ENCODE peak calls at places on chromosomes 1 and 21, in nine cellular contexts. N is mucosa of descending colon, P is tibial nerve, M is neural progenitor cell, D is GM12864, K is left ventricle myocardium inferior, F is ovary, B is HFF-Myc, C is GM23338. V is an unnamed sample.

GRCh38 chr1:230425252-230426061 is 675 bp downstream of the PGBD5 start:
- DNase-seq in B (no peak), D (no peak), C (peak), F (no peak), N (peak), M (peak), K (no peak), P (no peak), V (no peak)

GRCh38 chr1:38243106-38243505 is 196.5 kb upstream of the POU3F1 start:
- DNase-seq in B (no peak), C (peak), P (no peak), K (no peak), D (no peak), N (peak), M (peak), F (no peak), V (no peak)

GRCh38 chr1:72623299-72623708 is 341.0 kb upstream of the NEGR1 start:
- DNase-seq in B (peak), P (no peak), K (no peak), F (no peak), N (no peak), D (peak), C (peak), M (peak), V (peak)

GRCh38 chr1:34529935-34530859 is 224.7 kb upstream of the GJB5 start:
- DNase-seq in D (peak), N (no peak), B (no peak), F (no peak), P (no peak), K (no peak), M (peak), C (peak), V (no peak)

GRCh38 chr1:59139396-59139795 is 157.5 kb upstream of the FGGY start:
- DNase-seq in K (peak), M (no peak), F (no peak), C (no peak), P (no peak), D (no peak), B (no peak), N (no peak), V (no peak)

GRCh38 chr21:45433301-45433700 is 28.3 kb downstream of the COL18A1 start:
- DNase-seq in C (no peak), K (no peak), B (no peak), D (no peak), N (no peak), M (no peak), F (no peak), P (no peak), V (no peak)

GRCh38 chr1:203528098-203528497 is 34.1 kb downstream of the OPTC start:
- DNase-seq in B (no peak), D (no peak), P (no peak), N (no peak), K (no peak), C (no peak), F (no peak), M (peak), V (no peak)

GRCh38 chr1:26177182-26177684 is at the start of gene CNKSR1:
- DNase-seq in N (peak), B (no peak), D (no peak), K (no peak), M (peak), P (no peak), F (no peak), C (peak), V (no peak)

GRCh38 chr1:8127201-8127641 is 101.1 kb upstream of the ERRFI1 start:
- DNase-seq in B (no peak), P (no peak), N (no peak), K (no peak), C (no peak), F (no peak), M (no peak), D (no peak), V (no peak)

GRCh38 chr21:25639167-25639921 is at the start of gene JAM2:
- DNase-seq in D (no peak), F (peak), C (peak), K (peak), P (peak), B (no peak), N (peak), M (peak), V (no peak)

GRCh38 chr1:84700065-84700464 is 9.8 kb upstream of the SSX2IP start:
- DNase-seq in P (no peak), M (no peak), B (no peak), C (no peak), K (no peak), N (no peak), F (no peak), D (no peak), V (no peak)

GRCh38 chr1:234737915-234738314 is 127.9 kb upstream of the IRF2BP2 start:
- DNase-seq in B (no peak), M (peak), C (peak), D (no peak), K (no peak), N (no peak), F (no peak), P (no peak), V (no peak)

GRCh38 chr1:177958092-177958491 is 11.8 kb downstream of the SEC16B start:
- DNase-seq in K (no peak), N (no peak), D (no peak), B (no peak), M (no peak), F (no peak), C (no peak), P (no peak), V (no peak)

GRCh38 chr1:146036990-146037646 is 15.6 kb upstream of the HJV start:
- DNase-seq in B (peak), P (peak), F (peak), C (peak), D (peak), K (peak), N (peak), M (peak), V (peak)

GRCh38 chr1:146034976-146035469 is 13.5 kb upstream of the HJV start:
- DNase-seq in B (no peak), N (no peak), M (peak), D (no peak), P (no peak), C (peak), K (no peak), F (no peak), V (no peak)

GRCh38 chr1:146039844-146040194 is 18.3 kb upstream of the HJV start:
- DNase-seq in K (no peak), B (no peak), D (no peak), P (no peak), M (no peak), C (peak), F (peak), N (no peak), V (no peak)

GRCh38 chr1:146032613-146033219 is 11.2 kb upstream of the HJV start:
- DNase-seq in P (no peak), K (no peak), C (peak), D (no peak), N (no peak), F (no peak), B (no peak), M (peak), V (peak)

DNA sequence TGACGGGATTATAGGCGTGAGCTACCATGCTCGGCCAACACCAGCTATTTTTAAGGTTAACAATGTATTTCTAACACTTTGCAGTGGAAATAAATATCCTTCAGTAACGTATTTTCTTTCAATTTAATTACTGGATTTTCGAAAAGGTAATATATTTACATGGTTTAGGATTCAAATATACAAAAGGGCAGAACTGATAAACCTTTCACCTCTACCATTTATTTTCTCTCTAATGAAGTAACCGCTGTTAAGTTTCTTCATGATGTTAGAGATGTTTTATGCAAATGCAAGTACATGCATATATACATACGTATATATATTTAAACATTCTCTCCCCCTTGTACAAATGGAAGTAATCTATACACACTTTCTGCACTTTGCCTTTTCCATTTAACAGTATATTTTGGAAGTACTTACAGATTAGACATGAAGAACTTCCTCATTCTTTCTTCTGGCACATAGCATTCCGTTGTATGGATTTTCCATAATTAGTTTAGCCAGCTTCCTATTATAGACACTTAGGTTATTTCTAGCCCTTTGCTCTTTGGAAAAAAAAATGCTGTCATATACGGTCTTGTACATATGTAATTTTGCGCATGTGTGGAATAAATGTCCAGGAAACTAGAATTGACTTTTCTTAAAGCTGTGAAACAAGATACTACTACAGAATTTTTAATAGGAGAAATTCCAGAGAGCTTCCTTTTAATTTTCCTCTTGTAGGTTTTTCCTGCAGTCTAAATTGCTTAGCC is 14.9 kb upstream of the HJV start:
- DNase-seq in K (no peak), F (no peak), P (no peak), C (no peak), D (no peak), M (no peak), B (no peak), N (no peak), V (no peak)
- H3K4me3 ChIP-seq in K (peak), F (peak), P (peak), C (peak), D (peak), M (peak), B (peak), N (no peak), V (peak)

DNA sequence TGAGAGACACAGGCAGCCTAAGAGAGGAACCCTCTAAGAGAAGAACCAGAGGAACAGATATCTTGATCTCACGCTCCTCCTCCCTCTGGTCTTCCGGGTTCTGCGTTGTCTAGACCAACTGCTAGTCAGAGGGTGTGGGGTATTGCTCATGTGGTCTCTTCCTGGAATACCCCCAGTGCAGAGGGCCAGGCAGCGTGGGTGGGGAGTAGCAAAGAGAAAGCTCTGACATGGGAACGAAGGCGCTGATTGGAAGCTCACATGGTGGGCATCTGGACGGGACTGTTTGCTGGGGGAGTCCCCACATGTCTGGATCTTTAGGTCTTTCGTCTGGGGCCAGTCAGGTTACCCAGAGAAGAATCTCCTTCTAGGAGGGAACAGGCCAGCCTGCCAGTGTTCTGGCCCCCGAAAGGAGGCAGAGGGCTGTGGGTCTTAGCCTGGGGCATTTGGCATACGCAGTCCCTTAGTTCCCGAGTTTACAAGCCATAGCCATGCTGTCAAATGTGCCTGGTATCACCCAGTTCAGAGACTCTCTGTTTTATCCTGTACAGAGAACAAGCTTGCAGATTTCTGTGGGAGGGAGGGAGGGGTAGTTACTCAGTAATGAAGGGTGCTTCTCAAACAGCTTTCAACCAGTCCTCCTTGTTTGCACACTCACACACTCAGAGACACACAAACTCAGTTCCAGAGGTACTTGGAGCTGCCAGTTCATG is 18.3 kb upstream of the IL6R start:
- DNase-seq in C (no peak), K (no peak), B (no peak), M (no peak), D (peak), F (no peak), P (no peak), N (no peak), V (no peak)
- H3K4me3 ChIP-seq in C (no peak), K (no peak), B (no peak), M (no peak), D (no peak), F (no peak), P (no peak), N (no peak), V (no peak)

DNA sequence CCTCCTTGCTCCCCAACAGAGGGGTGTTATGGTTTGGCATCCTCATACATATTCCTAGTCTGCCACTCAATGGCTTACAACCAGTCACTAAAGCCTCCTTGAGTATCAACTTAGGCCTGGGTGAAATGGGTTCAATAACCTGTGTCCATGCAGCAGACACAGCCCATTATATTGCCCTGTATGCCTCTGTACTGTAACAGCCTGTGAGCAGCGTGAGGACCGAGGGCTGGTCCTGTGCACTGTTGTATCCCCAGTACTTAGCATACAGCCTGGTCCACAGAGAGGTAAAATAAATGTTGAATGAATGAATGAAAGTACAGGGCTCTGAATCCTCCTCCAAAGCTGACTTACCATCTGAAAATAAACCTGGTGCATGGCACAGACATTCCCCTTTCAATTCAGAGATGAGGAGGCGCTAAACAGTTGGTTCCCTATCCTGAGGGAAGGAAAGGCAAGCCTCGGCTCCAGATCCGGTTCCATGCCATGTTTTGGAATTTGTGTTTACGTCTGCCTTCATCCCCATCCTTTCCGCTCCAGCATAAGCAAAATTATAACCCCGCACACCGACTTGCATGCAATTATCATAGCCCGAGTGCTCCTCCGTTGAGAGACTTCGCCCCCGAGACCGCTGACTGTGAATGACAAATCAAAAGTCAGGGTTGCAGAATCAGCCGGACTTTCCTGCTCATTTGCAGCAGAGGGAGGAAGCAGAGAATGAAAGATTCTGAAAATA is 45.0 kb upstream of the DNAJC6 start:
- DNase-seq in B (peak), C (peak), N (no peak), F (peak), M (peak), D (no peak), K (peak), P (no peak), V (peak)
- H3K4me3 ChIP-seq in B (peak), C (peak), N (no peak), F (peak), M (peak), D (no peak), K (peak), P (peak), V (peak)

GRCh38 chr1:96581786-96582185 is 139.8 kb upstream of the PTBP2 start:
- DNase-seq in F (no peak), M (peak), B (no peak), K (no peak), P (no peak), N (no peak), C (peak), D (no peak), V (no peak)

GRCh38 chr1:96587222-96587621 is 134.4 kb upstream of the PTBP2 start:
- DNase-seq in M (no peak), C (no peak), K (no peak), P (no peak), B (no peak), F (no peak), D (no peak), N (no peak), V (no peak)

GRCh38 chr1:96580920-96581319 is 140.7 kb upstream of the PTBP2 start:
- DNase-seq in B (no peak), F (no peak), N (no peak), D (no peak), M (peak), P (no peak), C (peak), K (no peak), V (no peak)

GRCh38 chr1:96579639-96580038 is 141.9 kb upstream of the PTBP2 start:
- DNase-seq in P (no peak), D (no peak), B (no peak), F (no peak), K (no peak), M (no peak), C (no peak), N (no peak), V (no peak)

DNA sequence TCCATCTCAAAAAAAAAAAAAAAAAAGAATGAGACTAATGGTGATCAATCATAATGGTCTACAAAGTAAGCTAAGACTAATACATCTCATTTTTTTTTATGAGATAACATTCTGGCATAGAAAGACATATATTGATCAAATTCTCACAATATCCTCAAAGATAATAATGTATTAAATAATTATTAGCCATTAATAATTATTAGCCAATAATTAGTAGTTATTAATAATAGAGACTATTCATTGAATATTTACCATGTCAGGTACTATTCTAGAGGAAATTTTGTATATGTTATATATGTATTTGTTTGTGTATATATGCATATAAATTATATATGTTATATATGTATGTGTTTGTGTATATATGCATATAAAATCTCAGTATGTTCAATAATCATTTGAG is 137.7 kb upstream of the PTBP2 start:
- DNase-seq in N (no peak), B (no peak), D (no peak), P (no peak), C (no peak), F (no peak), K (no peak), M (no peak), V (no peak)
- H3K4me3 ChIP-seq in N (no peak), B (no peak), D (no peak), P (no peak), C (no peak), F (no peak), K (no peak), M (no peak), V (no peak)

V was measured in brain microvascular endothelial cell.